ENCODE peak calls at places on chromosomes 6 and 20, in seven cellular contexts. Z is IMR-90, H is thyroid gland, I is sigmoid colon, U is prostate gland, W is tibial nerve, R is stomach. A is an unnamed sample.
A peak's percentile ranks its signal among the peaks of the same experiment; 100 is the strongest.

GRCh38 chr6:72826744-72827438 is 205.0 kb downstream of the KCNQ5 start:
- DNase-seq in I (no peak), W (no peak), U (no peak), R (no peak), H (no peak), Z (peak; percentile 59), A (no peak)

GRCh38 chr6:28981391-28981832 is 23.7 kb downstream of the ZNF311 start:
- DNase-seq in I (peak; percentile 85), H (peak; percentile 61), Z (peak; percentile 59), R (peak; percentile 65), U (peak; percentile 34), W (peak; percentile 71), A (peak; percentile 77)

GRCh38 chr6:37357288-37357687 is 3.5 kb downstream of the RNF8 start:
- DNase-seq in I (no peak), R (no peak), W (no peak), H (no peak), Z (peak; percentile 14), U (no peak), A (no peak)

GRCh38 chr6:31651602-31652191 is 764 bp downstream of the BAG6 start:
- DNase-seq in Z (peak; percentile 80), I (peak; percentile 91), U (peak; percentile 78), W (peak; percentile 75), H (peak; percentile 70), R (no peak), A (no peak)

GRCh38 chr6:149863846-149864577 is at the start of gene LRP11:
- DNase-seq in R (peak; percentile 94), Z (peak; percentile 74), W (peak; percentile 67), I (peak; percentile 93), U (peak; percentile 93), H (peak; percentile 93), A (peak; percentile 82)

GRCh38 chr6:13398081-13398406 is 69.7 kb upstream of the TBC1D7 start:
- DNase-seq in W (no peak), R (no peak), Z (no peak), U (no peak), I (no peak), H (no peak), A (no peak)

GRCh38 chr6:50185006-50185405 is 135.3 kb upstream of the DEFB112 start:
- DNase-seq in I (no peak), W (no peak), R (no peak), U (no peak), Z (no peak), H (no peak), A (no peak)

GRCh38 chr20:36836591-36837329 is 39.2 kb upstream of the TLDC2 start:
- DNase-seq in Z (peak; percentile 57), W (no peak), U (no peak), I (peak; percentile 67), H (peak; percentile 40), R (peak; percentile 62), A (peak; percentile 60)

GRCh38 chr6:131175559-131175958 is 40.3 kb downstream of the AKAP7 start:
- DNase-seq in H (no peak), R (no peak), U (no peak), W (no peak), I (no peak), Z (no peak), A (no peak)

GRCh38 chr6:150894935-150895686 is 29.6 kb downstream of the MTHFD1L start:
- DNase-seq in U (no peak), H (no peak), I (peak; percentile 54), W (peak; percentile 24), R (no peak), Z (peak; percentile 62), A (no peak)
- TF ChIP-seq POLR2A in U (no peak), H (no peak), I (no peak), W (no peak), R (no peak), Z (peak; percentile 16), A (no peak)

GRCh38 chr6:51844391-51844735 is 243.1 kb downstream of the PKHD1 start:
- DNase-seq in H (peak; percentile 3), W (no peak), Z (no peak), U (no peak), I (no peak), R (no peak), A (no peak)
- TF ChIP-seq CTCF in H (no peak), W (no peak), Z (no peak), U (no peak), I (no peak), R (no peak), A (no peak)

GRCh38 chr20:63749597-63750508 is 10.3 kb downstream of the SLC2A4RG start:
- DNase-seq in Z (no peak), I (no peak), U (no peak), W (no peak), H (no peak), R (no peak), A (no peak)

GRCh38 chr20:63746766-63747315 is 7.3 kb downstream of the SLC2A4RG start:
- DNase-seq in W (no peak), U (no peak), H (no peak), I (no peak), R (no peak), Z (no peak), A (no peak)

GRCh38 chr20:63750807-63751470 is 11.4 kb downstream of the SLC2A4RG start:
- DNase-seq in H (no peak), W (no peak), Z (no peak), R (no peak), U (no peak), I (no peak), A (no peak)

GRCh38 chr20:63747622-63748355 is 8.2 kb downstream of the SLC2A4RG start:
- DNase-seq in W (no peak), R (no peak), I (no peak), U (no peak), H (no peak), Z (no peak), A (no peak)

DNA sequence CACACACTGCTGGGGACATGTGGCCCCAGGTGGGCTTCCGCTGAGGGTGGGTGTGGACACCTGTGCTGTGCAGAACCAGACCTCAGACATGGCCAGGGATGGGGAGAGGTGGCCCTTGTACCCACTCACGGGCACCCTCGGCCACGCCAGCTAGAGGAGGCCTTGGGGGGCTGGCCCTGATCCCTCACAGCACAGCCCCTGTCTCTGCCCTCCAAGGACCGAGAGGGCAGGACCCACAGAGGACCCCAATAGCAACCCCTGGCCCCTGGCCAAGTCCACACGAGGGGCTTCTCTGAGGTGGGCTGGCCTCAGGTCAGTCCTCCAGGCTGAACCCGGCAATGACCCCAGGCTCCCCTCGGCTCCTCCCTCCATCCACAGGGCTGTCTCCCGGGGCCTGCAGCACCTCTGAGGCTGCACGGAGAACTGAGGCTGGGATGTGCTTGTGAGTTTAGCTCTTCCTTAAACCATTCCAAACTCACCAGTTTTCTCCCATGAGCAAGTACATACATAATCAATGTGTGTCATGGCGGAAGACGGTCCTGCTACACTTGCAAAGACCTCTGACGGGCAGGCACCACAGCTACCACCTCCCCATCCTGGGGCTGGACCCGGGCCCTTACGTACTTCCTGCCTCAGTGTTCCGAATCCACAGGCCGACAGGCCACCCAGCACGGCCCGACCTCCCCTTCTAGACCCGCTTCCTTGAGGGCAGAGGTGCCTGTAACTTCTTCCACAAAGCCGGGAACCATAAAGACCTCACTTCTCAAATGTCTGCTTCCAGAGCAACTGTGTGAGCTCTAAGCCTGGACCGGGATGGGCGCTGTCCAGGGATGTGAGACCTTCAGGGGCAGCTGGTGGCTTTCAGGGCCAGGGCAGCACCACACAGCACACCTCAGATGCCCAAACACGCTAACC is 9.0 kb downstream of the SLC2A4RG start:
- DNase-seq in R (no peak), U (no peak), W (no peak), I (no peak), Z (no peak), H (no peak), A (peak; percentile 31)
- H3K27ac ChIP-seq in R (no peak overlapping the region), U (no peak overlapping the region), W (no peak overlapping the region), I (no peak overlapping the region), Z (no peak overlapping the region), H (no peak overlapping the region), A (no peak overlapping the region)

DNA sequence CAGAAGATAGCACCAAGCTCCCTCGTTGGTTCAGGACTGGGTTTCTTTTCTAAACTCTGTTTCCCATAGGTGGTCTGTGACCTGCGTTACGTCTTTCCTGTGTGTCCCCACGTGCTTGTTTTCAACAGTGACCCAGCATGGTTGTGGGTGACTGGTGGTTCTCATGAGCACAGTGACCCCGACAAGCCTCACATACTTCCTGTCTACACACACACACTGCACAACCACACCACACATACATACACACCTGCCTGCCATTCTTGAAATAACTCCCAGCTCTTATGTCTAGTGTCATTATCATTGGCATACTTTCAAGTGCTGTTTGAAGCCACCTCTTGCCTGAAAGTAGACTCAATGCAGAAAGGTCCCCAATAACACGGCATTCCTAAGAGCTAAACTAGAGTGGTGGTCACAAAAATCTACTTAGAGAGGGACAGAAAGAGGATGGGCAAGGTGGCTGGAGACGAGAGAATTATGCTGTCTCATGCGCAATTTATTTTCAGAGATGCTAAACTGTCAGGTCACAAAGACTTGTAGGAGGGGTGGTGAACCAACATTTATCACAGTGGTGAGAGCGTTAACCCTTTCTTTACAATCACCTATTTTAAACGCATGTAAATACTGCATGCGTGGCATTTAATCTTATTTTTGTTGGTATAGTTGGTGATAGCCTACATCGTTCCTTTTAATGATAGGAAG is 66.7 kb downstream of the GCNT2 start:
- DNase-seq in U (no peak), I (no peak), R (no peak), Z (no peak), H (peak; percentile 27), W (no peak), A (no peak)
- TF ChIP-seq POLR2A in U (no peak), I (no peak), R (no peak), Z (no peak), H (no peak), W (no peak), A (no peak)

GRCh38 chr6:147009358-147009757 is 194.9 kb upstream of the STXBP5 start:
- DNase-seq in R (no peak), U (no peak), W (no peak), H (no peak), Z (no peak), I (no peak), A (no peak)

GRCh38 chr6:147003186-147003585 is 201.0 kb upstream of the STXBP5 start:
- DNase-seq in H (no peak), Z (no peak), W (no peak), I (no peak), U (no peak), R (no peak), A (no peak)

GRCh38 chr6:147001621-147002020 is 202.6 kb upstream of the STXBP5 start:
- DNase-seq in I (no peak), H (no peak), W (no peak), Z (no peak), U (no peak), R (no peak), A (no peak)

GRCh38 chr6:147000545-147001488 is 203.4 kb upstream of the STXBP5 start:
- DNase-seq in U (no peak), W (no peak), H (no peak), I (no peak), R (no peak), Z (peak; percentile 79), A (no peak)

DNA sequence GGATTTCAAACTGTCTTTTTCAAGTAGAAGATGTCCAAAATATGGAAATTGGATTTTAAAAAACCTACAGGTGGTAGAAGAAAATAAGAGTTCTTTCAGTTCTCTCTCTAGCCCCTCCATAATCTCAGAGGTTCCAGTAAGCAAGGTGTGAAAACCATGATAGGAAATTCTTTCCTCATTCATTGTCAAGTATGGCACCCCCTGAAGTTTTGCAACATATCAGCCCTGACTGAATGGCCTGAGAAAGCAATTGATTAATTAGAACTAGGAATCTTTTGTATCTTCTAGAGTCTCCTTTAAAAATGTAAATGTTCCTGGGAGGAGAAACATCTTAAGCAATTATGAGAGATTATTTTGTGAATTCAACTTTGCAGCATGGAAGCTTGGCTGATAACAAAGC is 198.7 kb upstream of the STXBP5 start:
- DNase-seq in W (no peak), R (no peak), Z (no peak), H (no peak), I (no peak), U (no peak), A (no peak)
- TF ChIP-seq CTCF in W (no peak), R (no peak), Z (no peak), H (no peak), I (no peak), U (no peak), A (no peak)